ENCODE peak calls at places on chromosomes 12 and 14, in seven cellular contexts. One of them, this sample, is unnamed.

GRCh38 chr14:40652089-40652691 is 954.5 kb upstream of the LRFN5 start:
- DNase-seq in transverse colon: no peak
- DNase-seq in AG04450: no peak
- DNase-seq in left ventricle myocardium inferior: no peak
- DNase-seq in fibroblast of lung: no peak
- DNase-seq in endothelial cell: no peak
- DNase-seq in pancreas: no peak
- DNase-seq in this sample: no peak

GRCh38 chr14:52363001-52363704 is 49.0 kb downstream of the PTGER2 start:
- DNase-seq in transverse colon: no peak
- DNase-seq in AG04450: no peak
- DNase-seq in left ventricle myocardium inferior: no peak
- DNase-seq in fibroblast of lung: peak; percentile 28
- DNase-seq in endothelial cell: no peak
- DNase-seq in pancreas: no peak
- DNase-seq in this sample: no peak

GRCh38 chr12:75877588-75878381 is 153.8 kb downstream of the PHLDA1 start:
- DNase-seq in transverse colon: no peak
- DNase-seq in AG04450: no peak
- DNase-seq in left ventricle myocardium inferior: no peak
- DNase-seq in fibroblast of lung: peak; percentile 49
- DNase-seq in endothelial cell: no peak
- DNase-seq in pancreas: no peak
- DNase-seq in this sample: no peak

GRCh38 chr12:62078020-62078419 is 182.2 kb upstream of the USP15 start:
- DNase-seq in transverse colon: no peak
- DNase-seq in AG04450: no peak
- DNase-seq in left ventricle myocardium inferior: no peak
- DNase-seq in fibroblast of lung: no peak
- DNase-seq in endothelial cell: no peak
- DNase-seq in pancreas: no peak
- DNase-seq in this sample: no peak

GRCh38 chr12:124298685-124299410 is 4.0 kb downstream of the RFLNA start:
- DNase-seq in transverse colon: no peak
- DNase-seq in AG04450: no peak
- DNase-seq in left ventricle myocardium inferior: no peak
- DNase-seq in fibroblast of lung: no peak
- DNase-seq in endothelial cell: no peak
- DNase-seq in pancreas: no peak
- DNase-seq in this sample: no peak

GRCh38 chr14:61930101-61930857 is 168.1 kb downstream of the SNAPC1 start:
- DNase-seq in transverse colon: no peak
- DNase-seq in AG04450: no peak
- DNase-seq in left ventricle myocardium inferior: no peak
- DNase-seq in fibroblast of lung: no peak
- DNase-seq in endothelial cell: no peak
- DNase-seq in pancreas: no peak
- DNase-seq in this sample: no peak

GRCh38 chr12:95762123-95762785 is 28.3 kb downstream of the NTN4 start:
- DNase-seq in transverse colon: no peak
- DNase-seq in AG04450: no peak
- DNase-seq in left ventricle myocardium inferior: no peak
- DNase-seq in fibroblast of lung: no peak
- DNase-seq in endothelial cell: no peak
- DNase-seq in pancreas: no peak
- DNase-seq in this sample: no peak

GRCh38 chr12:68944296-68945076 is 11.5 kb upstream of the CPM start:
- DNase-seq in transverse colon: no peak
- DNase-seq in AG04450: no peak
- DNase-seq in left ventricle myocardium inferior: no peak
- DNase-seq in fibroblast of lung: no peak
- DNase-seq in endothelial cell: no peak
- DNase-seq in pancreas: no peak
- DNase-seq in this sample: no peak

GRCh38 chr12:98780261-98780660 is 135.2 kb downstream of the APAF1 start:
- DNase-seq in transverse colon: no peak
- DNase-seq in AG04450: no peak
- DNase-seq in left ventricle myocardium inferior: no peak
- DNase-seq in fibroblast of lung: no peak
- DNase-seq in endothelial cell: no peak
- DNase-seq in pancreas: no peak
- DNase-seq in this sample: no peak
- TF ChIP-seq CTCF in transverse colon: no peak
- TF ChIP-seq CTCF in AG04450: no peak
- TF ChIP-seq CTCF in left ventricle myocardium inferior: no peak
- TF ChIP-seq CTCF in fibroblast of lung: no peak
- TF ChIP-seq CTCF in endothelial cell: no peak
- TF ChIP-seq CTCF in pancreas: no peak
- TF ChIP-seq CTCF in this sample: no peak

DNA sequence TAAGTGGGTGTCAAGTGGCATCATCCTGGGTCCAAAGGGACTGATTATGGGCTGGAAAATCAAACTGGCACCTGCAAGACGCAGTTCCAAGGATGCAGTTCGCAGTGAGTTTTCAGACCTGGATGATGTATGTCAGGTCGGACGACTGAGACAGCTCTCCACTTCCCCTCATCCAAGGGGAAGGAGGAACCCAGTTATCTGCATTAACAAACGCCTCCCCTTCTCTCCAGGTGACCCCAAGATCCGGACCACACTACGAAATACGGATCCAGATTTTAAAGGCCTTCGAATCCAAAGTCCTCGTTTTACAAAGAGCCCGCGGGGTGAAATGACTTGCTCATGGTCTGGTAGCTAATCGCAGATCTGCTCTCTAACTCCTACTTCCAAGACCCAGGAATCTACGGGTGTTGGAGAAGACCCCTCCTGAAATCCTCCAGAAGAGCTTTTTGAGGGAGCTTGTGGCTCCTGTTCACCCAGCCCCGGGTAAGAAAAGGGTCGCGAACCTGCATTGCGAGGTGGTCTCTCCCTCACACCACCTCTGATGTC is 460 bp upstream of the SYNE2 start:
- DNase-seq in transverse colon: no peak
- DNase-seq in AG04450: no peak
- DNase-seq in left ventricle myocardium inferior: no peak
- DNase-seq in fibroblast of lung: peak; percentile 35
- DNase-seq in endothelial cell: no peak
- DNase-seq in pancreas: peak; percentile 21
- DNase-seq in this sample: no peak
- TF ChIP-seq CTCF in transverse colon: no peak
- TF ChIP-seq CTCF in AG04450: peak; percentile 3
- TF ChIP-seq CTCF in left ventricle myocardium inferior: no peak
- TF ChIP-seq CTCF in fibroblast of lung: no peak
- TF ChIP-seq CTCF in endothelial cell: no peak
- TF ChIP-seq CTCF in pancreas: no peak
- TF ChIP-seq CTCF in this sample: no peak

DNA sequence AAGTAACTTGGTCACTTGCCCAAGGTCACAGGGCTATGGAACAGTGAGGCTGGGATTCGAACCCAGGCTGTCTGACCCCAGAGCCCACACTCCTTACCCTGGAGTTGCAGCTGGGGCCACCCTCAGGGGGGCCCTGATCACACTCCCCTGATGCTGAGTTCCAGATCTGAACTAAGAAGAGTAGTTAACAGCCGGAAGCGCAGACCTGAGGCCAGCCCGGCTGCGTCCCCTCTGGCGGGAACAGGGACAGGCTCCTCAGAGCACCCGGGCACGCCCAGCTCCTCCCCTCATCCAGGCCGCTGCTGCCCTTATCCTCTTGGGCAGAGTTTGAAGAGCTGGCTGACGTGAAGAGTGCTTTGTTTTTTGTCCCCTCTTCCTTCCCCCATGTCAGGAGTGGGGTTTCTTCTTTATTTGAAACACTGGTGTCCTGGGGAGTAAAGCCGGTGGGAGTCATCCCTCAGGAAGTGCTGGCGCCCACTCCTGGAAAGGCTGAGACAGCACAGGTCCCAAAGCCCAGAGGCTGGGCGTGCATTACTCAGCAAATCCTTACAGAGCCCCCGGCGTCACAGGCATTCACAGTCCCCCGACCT is 8.7 kb downstream of the PHB2 start:
- DNase-seq in transverse colon: peak; percentile 85
- DNase-seq in AG04450: no peak
- DNase-seq in left ventricle myocardium inferior: peak; percentile 53
- DNase-seq in fibroblast of lung: peak; percentile 63
- DNase-seq in endothelial cell: peak; percentile 57
- DNase-seq in pancreas: peak; percentile 75
- DNase-seq in this sample: peak; percentile 77
- TF ChIP-seq CTCF in transverse colon: peak; percentile 43
- TF ChIP-seq CTCF in AG04450: peak; percentile 68
- TF ChIP-seq CTCF in left ventricle myocardium inferior: peak; percentile 52
- TF ChIP-seq CTCF in fibroblast of lung: peak; percentile 61
- TF ChIP-seq CTCF in endothelial cell: no peak
- TF ChIP-seq CTCF in pancreas: peak; percentile 16
- TF ChIP-seq CTCF in this sample: peak; percentile 67

GRCh38 chr12:98998697-98999299 is 353.7 kb downstream of the APAF1 start:
- DNase-seq in transverse colon: no peak
- DNase-seq in AG04450: no peak
- DNase-seq in left ventricle myocardium inferior: no peak
- DNase-seq in fibroblast of lung: peak; percentile 67
- DNase-seq in endothelial cell: no peak
- DNase-seq in pancreas: no peak
- DNase-seq in this sample: no peak
- TF ChIP-seq CTCF in transverse colon: peak; percentile 67
- TF ChIP-seq CTCF in AG04450: peak; percentile 72
- TF ChIP-seq CTCF in left ventricle myocardium inferior: peak; percentile 78
- TF ChIP-seq CTCF in fibroblast of lung: peak; percentile 65
- TF ChIP-seq CTCF in endothelial cell: peak; percentile 76
- TF ChIP-seq CTCF in pancreas: peak; percentile 65
- TF ChIP-seq CTCF in this sample: peak; percentile 40

This sample was measured in Calu3.